ENCODE peak calls at places on chromosome 1, in ten cellular contexts. Q, W, M, I, S, L, B, O, N and T are unnamed samples.

GRCh38 chr1:100267284-100267683 is 1.3 kb downstream of the RTCA start:
- DNase-seq in L (no peak), M (no peak), O (no peak), Q (no peak), W (no peak), B (no peak), N (no peak), I (no peak), S (no peak), T (no peak)

GRCh38 chr1:10973552-10973951 is 38.9 kb upstream of the TARDBP start:
- DNase-seq in O (no peak), B (peak), L (no peak), I (no peak), N (no peak), Q (no peak), M (no peak), W (peak), S (no peak), T (no peak)

GRCh38 chr1:21329209-21329844 is 39.1 kb upstream of the ECE1 start:
- DNase-seq in B (no peak), O (no peak), L (no peak), S (peak), I (no peak), W (no peak), N (peak), Q (no peak), M (no peak), T (no peak)

GRCh38 chr1:223137402-223138100 is 5.5 kb downstream of the TLR5 start:
- DNase-seq in L (no peak), B (no peak), N (no peak), O (no peak), I (no peak), Q (no peak), W (no peak), S (peak), M (no peak), T (no peak)

GRCh38 chr1:226526801-226527595 is 21.6 kb upstream of the STUM start:
- DNase-seq in N (peak), Q (no peak), S (no peak), L (peak), M (peak), I (no peak), O (no peak), B (no peak), W (no peak), T (no peak)

GRCh38 chr1:47682786-47683350 is 245.0 kb downstream of the FOXD2 start:
- DNase-seq in S (no peak), Q (no peak), N (no peak), B (no peak), L (peak), O (no peak), W (no peak), M (no peak), I (no peak), T (no peak)

GRCh38 chr1:68313736-68314594 is 81.6 kb upstream of the WLS start:
- DNase-seq in L (no peak), B (no peak), O (no peak), S (no peak), W (no peak), I (no peak), N (no peak), Q (no peak), M (no peak), T (no peak)

GRCh38 chr1:247111259-247111635 is 7.1 kb upstream of the ZNF669 start:
- DNase-seq in M (no peak), L (no peak), W (no peak), Q (no peak), O (no peak), B (peak), I (peak), N (no peak), S (peak), T (no peak)

GRCh38 chr1:59759156-59759925 is 55.4 kb upstream of the HOOK1 start:
- DNase-seq in B (peak), N (peak), I (peak), M (peak), O (peak), L (peak), Q (peak), W (peak), S (peak), T (no peak)

GRCh38 chr1:234988536-234988935 is 140.1 kb downstream of the TOMM20 start:
- DNase-seq in N (no peak), W (no peak), S (no peak), L (no peak), O (no peak), I (no peak), B (no peak), M (no peak), Q (no peak), T (no peak)

GRCh38 chr1:89298461-89298860 is 25.8 kb upstream of the GBP5 start:
- DNase-seq in N (no peak), W (no peak), Q (no peak), M (no peak), I (peak), L (no peak), S (no peak), B (no peak), O (no peak), T (no peak)

GRCh38 chr1:169321539-169321938 is 46.1 kb downstream of the NME7 start:
- DNase-seq in Q (no peak), M (no peak), N (no peak), I (no peak), W (no peak), L (no peak), S (no peak), O (no peak), B (no peak), T (no peak)

GRCh38 chr1:156498447-156499193 is 2.0 kb downstream of the MEF2D start:
- DNase-seq in O (no peak), W (no peak), N (peak), S (peak), I (no peak), Q (peak), B (no peak), M (peak), L (peak), T (peak)

GRCh38 chr1:41149570-41149969 is 92.5 kb downstream of the SCMH1 start:
- DNase-seq in I (no peak), S (no peak), W (no peak), O (no peak), L (no peak), B (no peak), M (no peak), N (no peak), Q (no peak), T (no peak)

GRCh38 chr1:53050310-53050709 is 11.7 kb upstream of the PODN start:
- DNase-seq in S (no peak), B (no peak), M (no peak), L (no peak), Q (no peak), I (no peak), O (no peak), N (no peak), W (no peak), T (no peak)

GRCh38 chr1:214491468-214492120 is 59.8 kb downstream of the PTPN14 start:
- DNase-seq in W (no peak), O (no peak), S (no peak), B (no peak), I (no peak), M (no peak), L (no peak), Q (no peak), N (no peak), T (no peak)

GRCh38 chr1:77825356-77825709 is 45.9 kb downstream of the MIGA1 start:
- DNase-seq in S (peak), I (peak), L (peak), W (no peak), O (peak), N (no peak), B (no peak), M (peak), Q (no peak), T (no peak)

GRCh38 chr1:22428672-22429071 is 23.0 kb upstream of the ZBTB40 start:
- DNase-seq in Q (no peak), O (no peak), L (peak), S (peak), N (peak), M (no peak), B (no peak), I (no peak), W (no peak), T (no peak)

GRCh38 chr1:73382971-73383370 is 815.0 kb downstream of the LRRIQ3 start:
- DNase-seq in O (no peak), M (no peak), W (no peak), Q (no peak), S (no peak), L (no peak), N (no peak), B (no peak), I (no peak), T (no peak)

GRCh38 chr1:28986296-28986910 is 72.0 kb downstream of the EPB41 start:
- DNase-seq in O (no peak), W (no peak), Q (no peak), N (no peak), I (peak), B (no peak), M (no peak), S (no peak), L (no peak), T (no peak)

GRCh38 chr1:178397678-178398077 is 99.1 kb downstream of the CLEC20A start:
- DNase-seq in N (no peak), W (no peak), Q (no peak), I (no peak), L (no peak), S (no peak), M (no peak), O (no peak), B (no peak), T (no peak)

GRCh38 chr1:225699336-225699735 is 46.4 kb upstream of the ENAH start:
- DNase-seq in O (no peak), I (no peak), L (no peak), M (no peak), B (no peak), Q (no peak), W (no peak), N (no peak), S (no peak), T (no peak)

DNA sequence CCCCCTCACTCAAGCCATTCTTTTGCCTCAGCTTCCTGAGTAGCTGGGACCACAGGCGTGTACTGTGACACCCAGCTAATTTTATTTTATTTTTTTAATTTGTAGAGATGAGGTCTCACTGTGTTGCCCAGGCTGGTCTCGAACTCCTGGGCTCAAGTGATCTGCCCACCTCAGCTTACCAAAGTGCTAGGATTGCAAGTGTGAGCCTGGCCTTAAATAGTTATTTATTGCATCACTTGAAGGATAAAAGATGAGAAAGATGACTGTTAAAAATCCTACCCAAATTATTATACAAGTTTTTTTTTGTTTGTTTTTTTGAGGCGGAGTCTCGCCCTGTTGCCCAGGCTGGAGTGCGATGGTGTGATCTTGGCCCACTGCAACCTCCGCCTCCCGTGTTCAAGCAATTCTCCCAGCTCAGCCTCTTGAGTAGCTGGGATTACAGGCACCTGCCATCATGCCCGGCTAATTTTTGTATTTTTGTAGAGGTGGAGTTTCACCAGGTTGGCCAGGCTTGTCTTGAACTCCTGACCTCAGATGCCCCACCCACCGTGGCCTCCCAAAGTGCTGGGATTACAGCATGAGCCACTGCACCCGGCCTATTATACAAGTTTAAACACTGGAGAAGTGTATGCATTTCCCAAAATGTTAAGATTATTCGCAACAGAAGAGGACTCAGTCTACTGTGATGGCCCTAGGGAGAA is 2.3 kb downstream of the UTP11 start:
- DNase-seq in I (no peak), B (peak), M (no peak), W (no peak), N (no peak), Q (peak), L (no peak), S (no peak), O (no peak), T (peak)
- TF ChIP-seq CTCF in I (no peak), B (no peak), M (no peak), W (no peak), N (no peak), Q (no peak), L (no peak), S (no peak), O (no peak), T (no peak)

DNA sequence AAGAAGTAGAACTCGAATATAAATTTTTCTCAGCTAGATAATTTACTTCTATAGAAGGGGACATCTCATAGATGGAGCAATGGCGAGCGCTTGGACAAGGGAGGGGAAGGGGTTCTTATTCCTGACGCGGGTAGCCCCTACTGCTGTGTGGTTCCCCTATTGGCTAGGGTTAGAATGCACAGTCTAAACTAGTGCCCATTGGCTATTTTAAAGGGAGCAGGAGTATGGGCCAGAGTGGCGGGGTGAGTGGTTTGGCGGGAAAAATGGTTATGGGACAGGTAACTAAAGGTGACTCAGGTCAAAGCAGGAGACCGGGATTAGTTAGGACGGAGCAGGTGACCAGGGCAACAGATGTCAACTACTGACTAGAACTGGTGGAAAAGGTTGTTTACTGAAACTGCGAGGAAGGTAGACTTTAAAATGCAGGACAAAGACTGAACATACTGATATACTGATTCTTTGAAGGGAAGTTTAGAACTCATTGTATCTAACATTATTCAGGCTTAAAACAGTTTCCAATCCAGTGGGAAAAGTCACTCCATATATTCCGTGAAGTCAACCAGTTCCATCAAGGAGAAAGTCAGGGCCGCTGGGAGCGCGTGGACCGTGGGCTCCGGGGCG is 940 bp upstream of the ATAD3A start:
- DNase-seq in L (no peak), N (peak), Q (no peak), W (no peak), M (no peak), B (no peak), I (no peak), O (peak), S (peak), T (no peak)
- TF ChIP-seq CTCF in L (no peak), N (no peak), Q (no peak), W (no peak), M (no peak), B (no peak), I (no peak), O (no peak), S (no peak), T (no peak)

DNA sequence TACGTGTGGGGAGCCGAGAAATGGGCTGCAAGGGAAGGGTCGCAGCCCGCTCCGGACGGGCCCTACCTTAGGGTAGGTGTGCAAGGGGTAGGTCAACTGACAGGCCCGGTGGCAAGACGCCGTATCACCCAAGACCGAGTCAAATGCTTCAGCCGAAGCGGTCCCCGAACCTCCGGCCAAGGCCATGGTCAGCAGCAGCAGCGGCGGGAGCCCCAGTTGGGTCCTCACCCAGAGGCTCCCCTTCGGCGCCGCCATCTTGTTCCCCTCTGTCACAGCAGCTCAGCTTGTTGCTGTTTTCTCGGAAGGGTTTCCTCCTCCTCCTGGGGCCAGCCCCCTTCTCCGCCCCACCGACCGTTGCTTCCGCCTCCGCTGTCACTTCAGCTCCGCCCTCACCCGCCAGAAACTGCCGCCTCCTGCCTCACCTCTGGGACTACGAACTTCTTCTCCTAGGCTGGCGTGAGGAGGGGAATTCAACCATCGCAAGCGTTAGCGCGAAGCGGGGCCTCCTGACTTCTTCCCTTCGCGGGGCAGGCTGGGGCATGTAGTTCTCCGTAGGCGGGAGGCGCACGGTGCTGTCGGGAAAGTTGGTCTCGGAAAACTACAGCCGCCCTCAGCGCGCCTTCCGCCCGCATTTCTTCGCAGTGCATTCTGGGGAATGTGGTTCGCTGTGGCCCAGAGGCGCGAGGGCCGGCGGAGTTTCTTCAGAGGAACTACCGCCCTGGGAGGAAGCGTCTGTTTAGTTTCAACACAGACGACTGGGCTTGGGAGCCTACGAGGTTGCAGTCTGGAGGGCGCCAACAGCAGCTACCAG is at the start of the genes TCEANC2 and TMEM59:
- DNase-seq in N (peak), L (peak), W (peak), O (peak), I (peak), B (peak), M (peak), Q (peak), S (peak), T (peak)
- TF ChIP-seq CTCF in N (no peak), L (no peak), W (no peak), O (no peak), I (no peak), B (no peak), M (no peak), Q (no peak), S (no peak), T (no peak)

GRCh38 chr1:46302091-46303037 is 1.1 kb downstream of the LRRC41 start:
- DNase-seq in S (peak), B (peak), W (no peak), M (peak), L (peak), Q (peak), N (peak), O (no peak), I (peak), T (peak)
- TF ChIP-seq CTCF in S (no peak), B (peak), W (no peak), M (peak), L (peak), Q (peak), N (no peak), O (peak), I (peak), T (peak)